ENCODE peak calls at places on chromosome 16, in four cellular contexts. F, K, R and O are unnamed samples.

GRCh38 chr16:15690296-15690695 is 40.3 kb downstream of the NDE1 start:
- DNase-seq in F (no peak), K (no peak), R (no peak), O (no peak)

GRCh38 chr16:81035975-81036750 is 521 bp downstream of the ATMIN start:
- DNase-seq in F (no peak), K (peak), R (peak), O (peak)

GRCh38 chr16:72985148-72985882 is 62.6 kb downstream of the ZFHX3 start:
- DNase-seq in F (no peak), K (no peak), R (no peak), O (no peak)

GRCh38 chr16:89491974-89492687 is 1.8 kb upstream of the ANKRD11 start:
- DNase-seq in F (no peak), K (no peak), R (no peak), O (no peak)

GRCh38 chr16:67199808-67200198 is 872 bp downstream of the ELMO3 start:
- DNase-seq in F (no peak), K (no peak), R (peak), O (no peak)

GRCh38 chr16:70523621-70524405 is at the start of gene SF3B3:
- DNase-seq in F (peak), K (no peak), R (peak), O (peak)

GRCh38 chr16:50530277-50531236 is 17.6 kb upstream of the NKD1 start:
- DNase-seq in F (no peak), K (peak), R (peak), O (peak)

GRCh38 chr16:50183316-50183715 is 30.2 kb downstream of the TENT4B start:
- DNase-seq in F (no peak), K (no peak), R (no peak), O (no peak)

GRCh38 chr16:57284206-57284951 is at the start of gene PLLP:
- DNase-seq in F (no peak), K (peak), R (peak), O (peak)